ENCODE peak calls at places on chromosomes 3 and 15, in seven cellular contexts. D, F, P, W, L, G and N are unnamed samples.
A peak's percentile ranks its signal among the peaks of the same experiment; 100 is the strongest.

GRCh38 chr15:76840830-76841460 is 64.2 kb downstream of the SCAPER start:
- DNase-seq in G (no peak), D (no peak), P (no peak), W (no peak), F (peak; percentile 64), L (no peak), N (no peak)

GRCh38 chr3:168121175-168121853 is 25.6 kb upstream of the GOLIM4 start:
- DNase-seq in W (peak; percentile 34), L (peak; percentile 27), F (peak; percentile 18), G (no peak), P (peak; percentile 45), D (peak; percentile 70), N (no peak)

GRCh38 chr3:14617508-14618023 is 34.0 kb upstream of the CCDC174 start:
- DNase-seq in F (no peak), L (no peak), P (no peak), G (no peak), W (no peak), D (no peak), N (no peak)

GRCh38 chr3:37387462-37387861 is 213.1 kb upstream of the LRRFIP2 start:
- DNase-seq in P (no peak), D (no peak), L (no peak), G (no peak), F (no peak), W (no peak), N (no peak)

GRCh38 chr3:11749486-11749885 is 97.2 kb downstream of the TAMM41 start:
- DNase-seq in L (no peak), G (no peak), D (no peak), F (no peak), W (no peak), P (no peak), N (no peak)

GRCh38 chr3:139117136-139117675 is 72.5 kb upstream of the PRR23C start:
- DNase-seq in G (no peak), F (peak; percentile 76), W (no peak), P (peak; percentile 61), D (no peak), L (no peak), N (no peak)

GRCh38 chr15:78988361-78988911 is 43.6 kb upstream of the CTSH start:
- DNase-seq in L (peak; percentile 64), W (peak; percentile 53), D (peak; percentile 94), F (peak; percentile 99), G (peak; percentile 64), P (peak; percentile 60), N (peak; percentile 91)

GRCh38 chr3:44950273-44950672 is 25.7 kb downstream of the ZDHHC3 start:
- DNase-seq in L (no peak), P (no peak), G (no peak), F (no peak), W (no peak), D (no peak), N (no peak)

GRCh38 chr3:134357914-134358811 is 16.1 kb downstream of the AMOTL2 start:
- DNase-seq in F (peak; percentile 96), D (peak; percentile 81), L (peak; percentile 51), P (no peak), W (no peak), G (no peak), N (peak; percentile 67)

GRCh38 chr3:197026481-197026866 is 3.1 kb downstream of the MELTF start:
- DNase-seq in G (no peak), W (no peak), D (no peak), P (no peak), F (no peak), L (no peak), N (no peak)

GRCh38 chr3:165339753-165340152 is 143.6 kb upstream of the SLITRK3 start:
- DNase-seq in L (no peak), P (no peak), D (no peak), G (no peak), W (no peak), F (peak; percentile 4), N (no peak)

GRCh38 chr3:126678691-126679317 is 23.9 kb upstream of the TXNRD3 start:
- DNase-seq in W (no peak), L (no peak), G (no peak), F (no peak), P (peak; percentile 18), D (no peak), N (no peak)

GRCh38 chr3:167785790-167786189 is 50.3 kb downstream of the SERPINI1 start:
- DNase-seq in D (no peak), L (no peak), F (no peak), G (no peak), W (no peak), P (no peak), N (no peak)

GRCh38 chr15:25728816-25729215 is 134.3 kb downstream of the ATP10A start:
- DNase-seq in G (no peak), W (no peak), L (peak; percentile 18), D (peak; percentile 29), F (no peak), P (no peak), N (no peak)

GRCh38 chr15:35174948-35175347 is 89.9 kb upstream of the NANOGP8 start:
- DNase-seq in W (no peak), G (no peak), F (no peak), P (no peak), D (no peak), L (no peak), N (no peak)

GRCh38 chr15:31472636-31473383 is 146.2 kb downstream of the KLF13 start:
- DNase-seq in G (peak; percentile 22), W (no peak), D (no peak), P (no peak), L (peak; percentile 34), F (peak; percentile 64), N (no peak)

GRCh38 chr3:14371573-14372474 is 30.6 kb upstream of the SLC6A6 start:
- DNase-seq in L (peak; percentile 89), P (peak; percentile 92), G (no peak), D (peak; percentile 76), F (peak; percentile 31), W (peak; percentile 89), N (peak; percentile 90)

GRCh38 chr3:87997298-87997697 is 61.5 kb downstream of the CGGBP1 start:
- DNase-seq in F (no peak), L (no peak), D (no peak), W (no peak), P (no peak), G (no peak), N (no peak)

GRCh38 chr3:172582712-172583111 is 59.5 kb upstream of the TNFSF10 start:
- DNase-seq in P (no peak), G (no peak), L (no peak), D (no peak), W (no peak), F (peak; percentile 83), N (no peak)

GRCh38 chr15:42131826-42132806 is 24.3 kb downstream of the PLA2G4F start:
- DNase-seq in F (no peak), W (no peak), L (peak; percentile 32), D (no peak), P (peak; percentile 18), G (no peak), N (peak; percentile 28)

GRCh38 chr15:67413770-67414429 is 107.0 kb upstream of the C15orf61 start:
- DNase-seq in G (no peak), F (peak; percentile 68), W (no peak), P (no peak), L (no peak), D (no peak), N (no peak)

GRCh38 chr3:17038900-17039545 is 154.3 kb downstream of the PLCL2 start:
- DNase-seq in W (no peak), L (no peak), P (no peak), G (no peak), D (no peak), F (no peak), N (no peak)

GRCh38 chr15:77373441-77373840 is 46.5 kb downstream of the PEAK1 start:
- DNase-seq in G (no peak), D (no peak), P (no peak), L (no peak), F (no peak), W (no peak), N (no peak)

DNA sequence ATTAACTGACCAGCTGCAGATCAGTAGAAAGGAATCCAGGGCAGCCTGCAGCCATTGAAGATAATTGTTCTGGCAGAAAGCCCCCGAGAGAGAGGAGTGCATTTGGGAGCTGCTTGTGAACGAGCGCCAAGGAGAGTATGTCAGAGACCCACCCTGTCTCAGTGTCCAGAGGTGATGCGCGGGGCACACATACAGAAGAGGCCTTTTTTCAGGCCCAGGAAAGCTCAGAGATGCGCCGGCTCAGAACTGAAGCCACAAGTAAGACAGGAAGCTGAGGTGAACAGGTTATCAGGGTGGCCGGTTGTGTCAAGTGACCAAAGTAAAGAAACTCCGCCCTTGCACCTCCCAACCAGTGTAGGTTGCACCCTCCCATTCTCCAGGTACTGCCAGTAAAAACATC is 59.8 kb upstream of the HEG1 start:
- DNase-seq in L (no peak), D (no peak), F (peak; percentile 65), G (peak; percentile 29), P (no peak), W (peak; percentile 26), N (no peak)
- H3K27ac ChIP-seq in L (peak overlapping the region; percentile 46), D (no peak overlapping the region), F (peak overlapping the region; percentile 60), G (peak overlapping the region; percentile 29), P (no peak overlapping the region), W (no peak overlapping the region), N (peak overlapping the region; percentile 50)

GRCh38 chr15:99590913-99591646 is 25.3 kb downstream of the MEF2A start:
- DNase-seq in F (no peak), P (no peak), L (no peak), G (no peak), D (no peak), W (no peak), N (no peak)
- H3K9me3 ChIP-seq in F (no peaks in the 10 kb centered on the region), P (no peaks in the 10 kb centered on the region), L (no peaks in the 10 kb centered on the region), G (no peaks in the 10 kb centered on the region), D (peaks cover 4% of the 10 kb centered on the region), W (peaks cover 19% of the 10 kb centered on the region), N (no peaks in the 10 kb centered on the region)

DNA sequence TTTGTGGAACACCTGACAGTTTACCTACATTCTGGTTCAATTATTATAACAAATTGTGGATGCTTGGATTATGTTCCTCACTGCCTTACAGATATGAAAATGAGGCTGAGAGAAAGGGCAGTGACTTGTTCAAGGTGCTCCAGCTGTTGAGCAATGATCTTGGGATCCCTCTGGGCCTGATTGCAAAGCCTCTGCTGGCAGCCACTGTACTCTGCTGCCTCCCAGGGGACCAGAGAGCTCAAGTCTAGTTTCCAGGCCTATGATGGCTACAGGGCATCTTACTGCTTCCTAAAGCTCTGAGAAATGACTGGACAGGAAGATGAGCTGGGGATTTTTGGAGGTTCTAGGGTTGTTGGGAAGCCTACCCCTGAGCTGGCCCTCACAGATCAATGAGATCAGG is 2.3 kb upstream of the SHC4 start:
- DNase-seq in G (no peak), W (no peak), D (no peak), F (peak; percentile 78), P (no peak), L (no peak), N (no peak)
- TF ChIP-seq CTCF in G (no peak), W (no peak), D (no peak), F (peak; percentile 61), P (no peak), L (no peak), N (no peak)

DNA sequence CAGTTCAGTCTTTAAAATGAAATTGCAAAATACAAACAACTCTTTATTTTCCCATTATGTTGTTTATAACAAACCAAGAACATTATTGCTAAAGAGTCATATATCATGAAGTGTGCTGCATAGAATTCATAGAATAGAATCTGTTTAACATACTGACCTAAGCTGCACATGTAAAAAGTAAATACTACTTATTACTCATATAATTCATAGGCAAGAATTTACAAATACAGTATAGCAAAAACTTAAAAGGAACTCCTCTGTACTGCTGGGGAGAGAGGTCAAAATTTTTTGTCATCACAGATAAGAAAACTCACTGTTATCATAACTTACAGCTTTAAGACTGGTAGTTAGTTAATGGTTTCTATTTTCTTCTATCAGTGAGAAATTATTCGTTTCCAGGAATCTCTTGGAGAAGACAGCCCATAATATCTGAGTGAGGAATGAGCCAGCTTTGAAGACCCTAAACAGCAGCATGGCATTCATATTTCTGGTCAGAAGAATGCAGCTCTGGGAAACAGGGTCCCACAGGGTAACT is 32.1 kb downstream of the FILIP1L start:
- DNase-seq in G (no peak), L (no peak), P (no peak), F (no peak), D (no peak), W (no peak), N (no peak)
- H3K27ac ChIP-seq in G (no peak overlapping the region), L (no peak overlapping the region), P (no peak overlapping the region), F (peak overlapping the region; percentile 66), D (no peak overlapping the region), W (no peak overlapping the region), N (no peak overlapping the region)